ENCODE peak calls at places on chromosomes 11 and 22, in eight cellular contexts. F, Q, J, C, B, O, S and M are unnamed samples.

GRCh38 chr11:614583-615452 is 932 bp downstream of the IRF7 start:
- DNase-seq in Q (no peak), J (peak; percentile 61), O (peak; percentile 64), C (no peak), F (peak; percentile 84), B (no peak), S (no peak), M (peak; percentile 25)

GRCh38 chr11:61068581-61068980 is 33.7 kb upstream of the CD5 start:
- DNase-seq in S (no peak), B (no peak), O (no peak), Q (no peak), C (no peak), F (no peak), J (no peak), M (no peak)

GRCh38 chr22:30970356-30970746 is 1.3 kb downstream of the TUG1 start:
- DNase-seq in J (no peak), C (no peak), O (no peak), F (no peak), B (no peak), S (no peak), Q (no peak), M (no peak)

GRCh38 chr11:7204778-7205177 is 46.9 kb upstream of the SYT9 start:
- DNase-seq in F (no peak), S (no peak), C (no peak), B (peak; percentile 47), Q (peak; percentile 67), O (no peak), J (no peak), M (no peak)

GRCh38 chr11:114821626-114822025 is 143.3 kb downstream of the NXPE2 start:
- DNase-seq in F (no peak), B (peak; percentile 8), S (no peak), O (no peak), C (no peak), Q (no peak), J (no peak), M (no peak)

GRCh38 chr11:109739374-109739773 is 317.4 kb downstream of the C11orf87 start:
- DNase-seq in J (no peak), C (no peak), S (no peak), O (no peak), F (no peak), Q (peak; percentile 2), B (no peak), M (no peak)

GRCh38 chr22:24175160-24175808 is 6.0 kb upstream of the SUSD2 start:
- DNase-seq in S (peak; percentile 86), C (peak; percentile 84), F (peak; percentile 91), Q (peak; percentile 90), J (peak; percentile 85), O (peak; percentile 79), B (peak; percentile 23), M (no peak)

GRCh38 chr11:35927730-35928129 is 16.1 kb upstream of the LDLRAD3 start:
- DNase-seq in S (peak; percentile 84), J (peak; percentile 42), C (no peak), Q (peak; percentile 47), F (peak; percentile 86), O (no peak), B (peak; percentile 51), M (no peak)

GRCh38 chr11:92765965-92766371 is 203.5 kb upstream of the MTNR1B start:
- DNase-seq in S (peak; percentile 49), O (no peak), B (peak; percentile 41), F (peak; percentile 63), C (peak; percentile 45), J (no peak), Q (no peak), M (no peak)

GRCh38 chr11:118201966-118202365 is 22.8 kb downstream of the JAML start:
- DNase-seq in J (no peak), O (no peak), B (no peak), F (no peak), Q (no peak), S (no peak), C (no peak), M (no peak)

GRCh38 chr11:2590131-2590950 is 109.5 kb downstream of the KCNQ1OT1 start:
- DNase-seq in J (no peak), S (peak; percentile 37), C (no peak), F (peak; percentile 51), O (no peak), B (no peak), Q (no peak), M (no peak)

GRCh38 chr11:6320411-6321207 is at the start of gene CAVIN3:
- DNase-seq in B (peak; percentile 78), F (peak; percentile 94), O (peak; percentile 67), C (peak; percentile 91), J (peak; percentile 59), Q (peak; percentile 96), S (peak; percentile 78), M (no peak)

DNA sequence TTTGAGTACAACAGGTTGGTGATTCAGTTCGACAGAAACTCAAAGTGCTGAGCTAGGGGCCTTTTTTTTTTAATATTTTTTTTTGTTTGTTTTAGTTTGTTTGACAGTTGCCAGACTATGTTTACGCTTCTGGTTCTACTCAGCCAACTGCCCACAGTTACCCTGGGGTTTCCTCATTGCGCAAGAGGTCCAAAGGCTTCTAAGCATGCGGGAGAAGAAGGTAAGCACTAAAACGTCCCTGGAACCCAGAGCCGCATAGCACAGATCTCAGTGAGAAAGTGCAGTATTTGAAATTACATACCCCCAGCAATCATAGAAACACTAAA is 649 bp downstream of the PRRG4 start:
- DNase-seq in Q (peak; percentile 10), J (peak; percentile 71), F (no peak), C (no peak), S (peak; percentile 50), B (no peak), O (no peak), M (peak; percentile 87)
- H3K4me3 ChIP-seq in Q (peak overlapping the region; percentile 44), J (peak overlapping the region; percentile 65), F (peak overlapping the region; percentile 93), C (peak overlapping the region; percentile 59), S (peak overlapping the region; percentile 86), B (peak overlapping the region; percentile 51), O (peak overlapping the region; percentile 47), M (peak overlapping the region; percentile 67)

DNA sequence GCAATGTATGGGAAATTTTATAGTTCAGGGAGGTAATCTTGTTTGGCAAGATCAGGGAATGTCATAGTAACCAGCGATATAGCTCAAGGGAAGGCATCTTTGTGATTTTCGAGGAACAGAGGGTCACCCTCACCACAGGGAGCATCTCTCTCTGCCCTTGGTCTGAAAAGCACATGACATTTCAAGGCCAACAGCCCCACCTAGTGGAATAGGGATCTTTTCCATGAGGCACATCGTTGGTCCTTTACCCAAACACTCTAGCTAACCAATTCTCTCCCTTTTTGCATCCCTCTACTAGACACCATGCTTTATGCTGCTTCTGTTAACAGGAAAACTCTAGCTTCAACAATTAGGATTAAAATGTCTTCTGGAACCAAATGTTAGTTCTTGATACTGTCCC is 179.0 kb downstream of the GRM5 start:
- DNase-seq in C (no peak), J (peak; percentile 11), B (no peak), F (no peak), Q (peak; percentile 80), O (no peak), S (no peak), M (peak; percentile 11)
- TF ChIP-seq CTCF in C (no peak), J (peak; percentile 26), B (peak; percentile 15), F (no peak), Q (peak; percentile 42), O (peak; percentile 37), S (no peak), M (peak; percentile 88)

DNA sequence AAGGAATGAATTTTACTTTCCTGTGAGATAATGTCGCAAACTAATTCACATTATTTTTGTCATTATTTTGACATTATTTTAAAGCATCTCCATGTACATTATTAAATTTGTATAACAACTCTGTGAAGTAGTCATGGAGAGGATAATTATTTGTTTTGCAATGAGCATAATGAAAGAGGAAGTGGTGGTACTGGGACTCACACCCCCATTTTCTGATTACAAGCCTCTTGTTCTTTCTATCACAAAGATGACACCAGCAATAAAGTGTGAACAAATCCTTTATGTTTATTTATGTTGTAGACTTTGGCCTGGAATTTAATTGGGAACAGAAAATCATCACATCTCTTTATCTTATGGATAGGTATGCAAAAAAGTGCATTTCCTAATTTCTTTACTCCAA is 522.6 kb downstream of the TMEM135 start:
- DNase-seq in F (no peak), B (no peak), Q (no peak), C (no peak), S (no peak), O (no peak), J (no peak), M (no peak)
- H3K4me3 ChIP-seq in F (no peak overlapping the region), B (no peak overlapping the region), Q (no peak overlapping the region), C (no peak overlapping the region), S (no peak overlapping the region), O (no peak overlapping the region), J (no peak overlapping the region), M (no peak overlapping the region)

GRCh38 chr11:131579932-131580387 is 209.5 kb downstream of the NTM start:
- DNase-seq in Q (peak; percentile 10), F (no peak), B (peak; percentile 98), J (no peak), S (no peak), C (no peak), O (no peak), M (no peak)
- TF ChIP-seq CTCF in Q (peak; percentile 62), F (peak; percentile 35), B (peak; percentile 81), J (no peak), S (peak; percentile 25), C (peak; percentile 21), O (no peak), M (peak; percentile 81)

GRCh38 chr11:72242141-72242540 is 1.8 kb downstream of the PHOX2A start:
- DNase-seq in B (no peak), Q (no peak), C (no peak), F (no peak), O (no peak), S (no peak), J (no peak), M (no peak)

GRCh38 chr11:72243567-72244316 is at the start of gene PHOX2A:
- DNase-seq in S (no peak), B (no peak), J (no peak), C (no peak), Q (no peak), F (peak; percentile 68), O (no peak), M (no peak)

GRCh38 chr11:72243173-72243566 is 806 bp downstream of the PHOX2A start:
- DNase-seq in F (no peak), Q (no peak), C (no peak), J (no peak), O (no peak), S (no peak), B (no peak), M (no peak)

GRCh38 chr11:72245232-72245816 is 1.3 kb upstream of the PHOX2A start:
- DNase-seq in C (no peak), Q (no peak), B (no peak), J (no peak), O (no peak), S (no peak), F (no peak), M (no peak)

DNA sequence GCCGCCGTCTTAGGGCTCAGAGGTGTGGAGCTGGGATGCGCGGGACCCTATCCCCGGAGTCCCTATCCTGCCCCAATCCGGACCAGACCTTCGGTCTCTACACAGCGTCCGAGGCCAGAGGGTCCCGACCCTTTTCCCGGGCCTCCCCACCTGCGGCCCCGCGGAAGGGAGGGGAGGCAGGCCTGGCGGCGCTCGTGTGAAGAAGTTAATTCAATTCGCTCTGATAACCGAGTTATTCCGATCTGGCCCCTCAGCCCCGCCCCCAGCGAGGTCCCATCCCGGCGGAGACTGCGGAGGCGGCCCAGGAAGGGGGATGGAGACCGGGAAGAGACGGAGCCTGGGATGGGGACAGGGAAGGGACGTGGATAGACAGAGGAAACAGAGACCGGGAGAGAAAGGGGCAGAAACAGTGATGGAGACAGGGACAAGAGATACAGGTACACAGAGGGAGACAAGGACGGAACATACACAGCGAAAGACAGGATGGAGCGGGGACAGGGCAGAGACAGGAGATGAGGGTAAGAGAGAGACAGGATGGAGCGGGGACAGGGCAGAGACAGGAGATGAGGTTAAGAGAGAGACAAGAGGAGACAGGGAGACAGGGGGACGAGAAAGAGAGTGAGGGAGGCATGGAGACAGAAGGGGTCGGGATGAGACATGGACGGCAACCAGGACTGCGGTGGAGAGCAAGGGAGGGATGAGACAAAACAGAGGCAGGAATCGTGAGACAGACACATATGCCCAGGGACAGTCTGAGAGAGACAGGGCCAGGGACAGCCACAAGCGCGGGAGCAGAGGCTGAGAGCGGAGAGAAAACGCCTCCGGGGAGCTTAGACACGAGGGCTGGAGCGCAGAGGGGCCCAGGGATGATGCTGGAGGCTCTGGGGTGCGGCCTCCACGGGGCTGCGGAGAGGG is 598 bp upstream of the PHOX2A start:
- DNase-seq in B (no peak), C (no peak), Q (no peak), O (no peak), J (no peak), F (no peak), S (no peak), M (no peak)
- H3K4me3 ChIP-seq in B (peak overlapping the region; percentile 25), C (peak overlapping the region; percentile 24), Q (no peak overlapping the region), O (peak overlapping the region; percentile 22), J (no peak overlapping the region), F (no peak overlapping the region), S (peak overlapping the region; percentile 14), M (no peak overlapping the region)